ENCODE peak calls at places on chromosomes 4 and X, in six cellular contexts. J, F, X, T, G and M are unnamed samples. For H3K4me1, the result is how much of the 10 kb centered on the place peaks cover.

GRCh38 chr4:188976644-188977115 is 837.4 kb downstream of the TRIML1 start:
- DNase-seq in J (no peak), F (no peak), X (no peak), T (peak), G (no peak), M (no peak)

GRCh38 chr4:46508216-46508615 is 118.3 kb upstream of the GABRA2 start:
- DNase-seq in J (no peak), F (no peak), X (no peak), T (peak), G (no peak), M (no peak)

GRCh38 chr4:1407657-1408333 is 1.6 kb upstream of the NKX1-1 start:
- DNase-seq in J (no peak), F (no peak), X (no peak), T (no peak), G (no peak), M (peak)

GRCh38 chr4:71553605-71554004 is 214.8 kb downstream of the SLC4A4 start:
- DNase-seq in J (no peak), F (no peak), X (peak), T (peak), G (no peak), M (no peak)

GRCh38 chr4:1236103-1236641 is 12.8 kb downstream of the CTBP1 start:
- DNase-seq in J (no peak), F (peak), X (no peak), T (no peak), G (no peak), M (no peak)

GRCh38 chr4:123743821-123744220 is 347.2 kb downstream of the SPRY1 start:
- DNase-seq in J (no peak), F (no peak), X (no peak), T (no peak), G (no peak), M (no peak)

GRCh38 chrX:154380153-154380552 is 1.1 kb downstream of the EMD start:
- DNase-seq in J (peak), F (peak), X (no peak), T (no peak), G (no peak), M (no peak)

GRCh38 chrX:40099046-40099968 is 1.5 kb upstream of the BCOR start:
- DNase-seq in J (peak), F (peak), X (peak), T (no peak), G (no peak), M (peak)

GRCh38 chr4:184421558-184422155 is 52.7 kb downstream of the IRF2 start:
- DNase-seq in J (no peak), F (no peak), X (no peak), T (no peak), G (no peak), M (no peak)

GRCh38 chr4:55086561-55086960 is 38.8 kb downstream of the KDR start:
- DNase-seq in J (no peak), F (no peak), X (no peak), T (no peak), G (no peak), M (no peak)

GRCh38 chr4:147336252-147336651 is 144.6 kb upstream of the EDNRA start:
- DNase-seq in J (no peak), F (no peak), X (no peak), T (peak), G (peak), M (no peak)

GRCh38 chr4:109691411-109691920 is 11.8 kb downstream of the CASP6 start:
- DNase-seq in J (no peak), F (no peak), X (no peak), T (peak), G (no peak), M (no peak)

GRCh38 chr4:53605783-53606182 is 14.5 kb upstream of the LNX1 start:
- DNase-seq in J (no peak), F (no peak), X (no peak), T (no peak), G (peak), M (no peak)

GRCh38 chr4:55029838-55030503 is 95.4 kb downstream of the KDR start:
- DNase-seq in J (no peak), F (no peak), X (no peak), T (no peak), G (no peak), M (no peak)

GRCh38 chr4:78480286-78480685 is 71.3 kb upstream of the ANXA3 start:
- DNase-seq in J (no peak), F (no peak), X (no peak), T (no peak), G (no peak), M (no peak)
- H3K27ac ChIP-seq in J (no peak), F (no peak), X (no peak), T (no peak), G (no peak), M (no peak)

GRCh38 chrX:12999422-12999821 is 24.5 kb downstream of the TMSB4X start:
- DNase-seq in J (no peak), F (no peak), X (peak), T (no peak), G (no peak), M (no peak)

GRCh38 chrX:12994321-12994720 is 19.4 kb downstream of the TMSB4X start:
- DNase-seq in J (no peak), F (no peak), X (no peak), T (no peak), G (peak), M (no peak)

GRCh38 chrX:12997898-12998687 is 23.2 kb downstream of the TMSB4X start:
- DNase-seq in J (peak), F (no peak), X (no peak), T (no peak), G (peak), M (no peak)

GRCh38 chrX:12993823-12994222 is 18.9 kb downstream of the TMSB4X start:
- DNase-seq in J (no peak), F (no peak), X (no peak), T (no peak), G (no peak), M (no peak)

DNA sequence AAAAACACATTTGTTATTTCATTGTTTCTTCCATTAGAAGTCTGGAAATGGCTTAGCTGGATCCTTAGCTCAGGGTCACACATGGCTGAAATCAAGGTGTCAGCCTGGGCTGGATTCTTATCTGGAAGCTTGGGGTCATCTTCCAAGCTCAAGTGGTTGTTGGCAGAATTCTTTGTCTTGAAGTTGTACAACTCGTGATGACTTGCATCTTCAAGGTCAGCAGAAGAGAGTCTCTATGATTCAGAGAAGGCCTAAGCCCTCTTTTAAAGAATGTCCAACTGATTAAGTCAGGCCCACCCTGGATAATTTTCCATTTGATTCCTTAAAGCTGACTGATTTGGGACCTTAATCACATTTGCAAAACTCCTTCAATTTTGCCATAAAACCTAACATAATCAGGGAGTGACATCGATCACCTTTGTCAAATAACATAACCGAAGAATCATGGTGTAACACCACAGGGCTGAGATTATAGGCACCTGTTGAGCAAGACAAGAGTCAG is 22.1 kb downstream of the TMSB4X start:
- DNase-seq in J (no peak), F (no peak), X (no peak), T (no peak), G (no peak), M (no peak)
- H3K4me1 ChIP-seq in J (under half), F (under half), X (under half), T (under half), G (under half), M (under half)

GRCh38 chrX:3244955-3245354 is 101.5 kb downstream of the MXRA5 start:
- DNase-seq in J (no peak), F (no peak), X (no peak), T (peak), G (peak), M (no peak)
- H3K27ac ChIP-seq in J (no peak), F (no peak), X (no peak), T (no peak), G (no peak), M (no peak)

GRCh38 chrX:23904096-23904495 is 3.6 kb downstream of the APOO start:
- DNase-seq in J (no peak), F (no peak), X (no peak), T (peak), G (peak), M (no peak)
- H3K4me1 ChIP-seq in J (under half), F (under half), X (under half), T (under half), G (under half), M (under half)

GRCh38 chr4:113869743-113870375 is 108.3 kb upstream of the CAMK2D start:
- DNase-seq in J (no peak), F (no peak), X (peak), T (peak), G (peak), M (no peak)
- H3K27ac ChIP-seq in J (no peak), F (no peak), X (no peak), T (no peak), G (no peak), M (no peak)

DNA sequence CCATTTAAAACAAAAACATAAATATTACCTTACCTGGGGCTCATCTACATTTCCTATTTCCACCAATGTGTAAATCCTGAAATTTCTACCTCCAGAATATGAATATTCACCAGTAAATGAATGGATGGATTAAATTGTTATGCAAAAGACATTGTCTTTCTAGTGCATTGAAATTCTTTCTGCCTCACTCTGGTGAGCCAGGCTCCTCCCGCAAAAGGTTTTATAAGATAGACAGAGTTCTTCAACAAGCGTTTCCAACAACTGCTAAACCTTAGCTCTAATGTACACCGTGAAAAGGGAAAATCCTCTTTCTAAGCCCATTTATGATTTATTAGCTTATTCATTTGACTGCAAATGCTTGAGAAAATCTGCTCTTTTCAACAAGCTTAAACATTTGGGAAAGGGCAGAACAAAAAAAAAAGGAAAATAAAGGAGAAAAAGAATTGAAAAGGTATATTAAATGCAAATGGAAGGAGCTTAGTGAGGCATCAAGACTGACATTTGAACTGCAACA is 72.0 kb downstream of the LDB2 start:
- DNase-seq in J (no peak), F (no peak), X (no peak), T (no peak), G (no peak), M (no peak)
- H3K4me1 ChIP-seq in J (under half), F (under half), X (under half), T (under half), G (under half), M (under half)

GRCh38 chr4:182822554-182822953 is 94.6 kb downstream of the DCTD start:
- DNase-seq in J (no peak), F (no peak), X (no peak), T (no peak), G (no peak), M (no peak)

GRCh38 chr4:182825003-182825402 is 92.2 kb downstream of the DCTD start:
- DNase-seq in J (no peak), F (no peak), X (no peak), T (no peak), G (no peak), M (no peak)

GRCh38 chr4:182826391-182826790 is 90.8 kb downstream of the DCTD start:
- DNase-seq in J (no peak), F (no peak), X (peak), T (no peak), G (no peak), M (no peak)

GRCh38 chr4:182825786-182826185 is 91.4 kb downstream of the DCTD start:
- DNase-seq in J (no peak), F (no peak), X (no peak), T (no peak), G (no peak), M (no peak)

DNA sequence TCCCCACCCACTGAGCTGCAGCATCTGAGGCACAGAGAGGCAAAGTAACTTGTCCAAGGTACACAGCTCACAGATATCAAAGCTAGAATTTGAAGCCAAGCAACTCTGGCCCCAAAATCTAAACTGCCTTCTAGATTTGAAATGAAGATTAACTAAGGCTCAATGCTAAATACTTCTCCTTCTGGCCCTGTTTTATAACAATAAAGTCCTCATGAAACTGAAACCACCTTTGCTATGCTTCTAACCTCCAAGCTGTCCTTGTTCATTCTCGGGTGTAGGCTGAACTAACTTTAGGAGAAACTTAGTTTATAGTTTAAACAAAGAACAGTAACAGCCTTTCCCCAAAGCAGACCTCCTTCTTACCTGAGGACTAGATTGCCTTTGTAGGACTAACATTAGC is 93.6 kb downstream of the DCTD start:
- DNase-seq in J (no peak), F (no peak), X (no peak), T (no peak), G (no peak), M (no peak)
- H3K27ac ChIP-seq in J (no peak), F (no peak), X (no peak), T (no peak), G (no peak), M (no peak)

DNA sequence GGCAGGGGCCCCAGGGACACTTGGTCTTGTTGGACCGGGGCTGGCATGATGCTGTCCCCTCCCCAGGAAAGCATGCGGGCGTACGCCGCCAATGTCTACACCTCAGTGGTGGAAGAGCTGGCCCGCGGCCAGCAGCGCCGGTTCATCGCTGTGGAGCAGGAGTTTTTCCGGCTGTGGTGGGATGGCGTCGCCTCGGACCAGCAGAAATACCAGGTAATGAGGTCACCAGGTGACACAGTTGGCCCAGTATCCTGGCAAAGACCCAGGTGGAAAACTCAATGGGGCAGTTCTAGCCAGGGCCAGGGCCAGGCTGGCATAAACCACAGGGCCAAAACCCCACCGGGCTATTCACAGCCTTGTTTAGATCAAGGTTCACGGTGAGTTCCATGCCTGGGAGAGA is 1.5 kb downstream of the MAN2B2 start:
- DNase-seq in J (peak), F (no peak), X (no peak), T (peak), G (no peak), M (no peak)
- H3K4me1 ChIP-seq in J (under half), F (under half), X (under half), T (under half), G (under half), M (under half)